ENCODE peak calls at places on chromosomes 6 and 20, in five cellular contexts. E is AG08395, P is iPS DF 19.7, H is OCI-LY7, M is HTR-8/SVneo. D is an unnamed sample.

GRCh38 chr6:145561095-145561820 is 174.1 kb downstream of the EPM2A start:
- DNase-seq in H (no peak), M (no peak), E (no peak), P (no peak), D (no peak)

GRCh38 chr6:5674141-5674540 is 332.6 kb downstream of the NRN1 start:
- DNase-seq in M (no peak), P (no peak), H (no peak), E (no peak), D (no peak)

GRCh38 chr6:81480139-81480538 is 272.3 kb downstream of the TENT5A start:
- DNase-seq in M (no peak), P (no peak), H (no peak), E (no peak), D (no peak)

GRCh38 chr6:89131599-89131998 is 13.7 kb upstream of the SRSF12 start:
- DNase-seq in E (no peak), H (no peak), P (no peak), M (no peak), D (no peak)

GRCh38 chr6:134936927-134937326 is 13.0 kb downstream of the ALDH8A1 start:
- DNase-seq in H (no peak), E (peak), P (no peak), M (peak), D (no peak)

GRCh38 chr6:90610291-90610670 is 23.4 kb upstream of the MAP3K7 start:
- DNase-seq in H (no peak), P (no peak), M (no peak), E (no peak), D (no peak)

GRCh38 chr20:12702312-12702711 is 306.5 kb upstream of the SPTLC3 start:
- DNase-seq in H (no peak), P (no peak), E (no peak), M (no peak), D (no peak)

GRCh38 chr6:6986373-6986772 is 121.4 kb upstream of the RREB1 start:
- DNase-seq in P (no peak), H (no peak), M (no peak), E (no peak), D (no peak)

GRCh38 chr20:35264755-35265154 is 13.2 kb downstream of the MMP24OS start:
- DNase-seq in E (no peak), M (peak), H (no peak), P (no peak), D (peak)

GRCh38 chr6:134026597-134026996 is 25.8 kb downstream of the SLC2A12 start:
- DNase-seq in M (no peak), H (no peak), E (no peak), P (no peak), D (no peak)

GRCh38 chr6:138588805-138589434 is 89.6 kb upstream of the NHSL1 start:
- DNase-seq in H (peak), M (peak), E (peak), P (peak), D (peak)

GRCh38 chr20:50251992-50252491 is 61.4 kb downstream of the CEBPB start:
- DNase-seq in H (no peak), P (no peak), M (peak), E (peak), D (no peak)

GRCh38 chr6:79946242-79946641 is 1.1 kb downstream of the ELOVL4 start:
- DNase-seq in E (peak), M (peak), H (peak), P (no peak), D (no peak)

GRCh38 chr6:15166121-15166520 is 79.7 kb upstream of the JARID2 start:
- DNase-seq in M (no peak), P (no peak), E (no peak), H (no peak), D (no peak)

GRCh38 chr6:7146079-7146828 is 38.5 kb downstream of the RREB1 start:
- DNase-seq in P (no peak), H (peak), M (no peak), E (peak), D (no peak)

GRCh38 chr6:107506145-107506544 is 16.2 kb downstream of the SOBP start:
- DNase-seq in E (no peak), M (no peak), H (no peak), P (no peak), D (peak)

GRCh38 chr20:32635764-32636163 is 38.0 kb downstream of the C20orf203 start:
- DNase-seq in E (no peak), P (no peak), H (no peak), M (no peak), D (no peak)